ENCODE peak calls at places on chromosome 7, in seven cellular contexts. One of them, this sample, is unnamed.

GRCh38 chr7:32586291-32587221 is 91.3 kb downstream of the AVL9 start:
- DNase-seq in activated naive CD8-positive, alpha-beta T cell treated with anti-CD3 and anti-CD28 coated beads for 36 hours: no peak
- DNase-seq in right lobe of liver: no peak
- DNase-seq in activated T-helper 9 cell treated with anti-CD3 and anti-CD28 coated beads, Interleukin-2, amount 50 U/mL, for 16 hours: no peak
- DNase-seq in stimulated activated CD4-positive, alpha-beta T cell treated with anti-CD3 and anti-CD28 coated beads, Interleukin-15, amount 100 ng/mL, for 24 hours: no peak
- DNase-seq in BJ: peak
- DNase-seq in osteocyte: no peak
- DNase-seq in this sample: peak

GRCh38 chr7:1554332-1555045 is 1.5 kb downstream of the TMEM184A start:
- DNase-seq in osteocyte: no peak
- DNase-seq in activated T-helper 9 cell treated with anti-CD3 and anti-CD28 coated beads, Interleukin-2, amount 50 U/mL, for 16 hours: no peak
- DNase-seq in stimulated activated CD4-positive, alpha-beta T cell treated with anti-CD3 and anti-CD28 coated beads, Interleukin-15, amount 100 ng/mL, for 24 hours: no peak
- DNase-seq in activated naive CD8-positive, alpha-beta T cell treated with anti-CD3 and anti-CD28 coated beads for 36 hours: no peak
- DNase-seq in BJ: no peak
- DNase-seq in right lobe of liver: no peak
- DNase-seq in this sample: no peak

GRCh38 chr7:29381206-29382094 is 182.2 kb upstream of the PRR15 start:
- DNase-seq in activated T-helper 9 cell treated with anti-CD3 and anti-CD28 coated beads, Interleukin-2, amount 50 U/mL, for 16 hours: no peak
- DNase-seq in activated naive CD8-positive, alpha-beta T cell treated with anti-CD3 and anti-CD28 coated beads for 36 hours: no peak
- DNase-seq in stimulated activated CD4-positive, alpha-beta T cell treated with anti-CD3 and anti-CD28 coated beads, Interleukin-15, amount 100 ng/mL, for 24 hours: no peak
- DNase-seq in right lobe of liver: peak
- DNase-seq in BJ: no peak
- DNase-seq in osteocyte: no peak
- DNase-seq in this sample: no peak

GRCh38 chr7:116698930-116699722 is 27.1 kb downstream of the MET start:
- DNase-seq in right lobe of liver: no peak
- DNase-seq in osteocyte: no peak
- DNase-seq in stimulated activated CD4-positive, alpha-beta T cell treated with anti-CD3 and anti-CD28 coated beads, Interleukin-15, amount 100 ng/mL, for 24 hours: no peak
- DNase-seq in BJ: no peak
- DNase-seq in activated naive CD8-positive, alpha-beta T cell treated with anti-CD3 and anti-CD28 coated beads for 36 hours: no peak
- DNase-seq in activated T-helper 9 cell treated with anti-CD3 and anti-CD28 coated beads, Interleukin-2, amount 50 U/mL, for 16 hours: no peak
- DNase-seq in this sample: no peak

GRCh38 chr7:111238891-111239290 is 148.0 kb downstream of the LRRN3 start:
- DNase-seq in activated naive CD8-positive, alpha-beta T cell treated with anti-CD3 and anti-CD28 coated beads for 36 hours: no peak
- DNase-seq in BJ: no peak
- DNase-seq in activated T-helper 9 cell treated with anti-CD3 and anti-CD28 coated beads, Interleukin-2, amount 50 U/mL, for 16 hours: no peak
- DNase-seq in osteocyte: no peak
- DNase-seq in right lobe of liver: no peak
- DNase-seq in stimulated activated CD4-positive, alpha-beta T cell treated with anti-CD3 and anti-CD28 coated beads, Interleukin-15, amount 100 ng/mL, for 24 hours: no peak
- DNase-seq in this sample: no peak

GRCh38 chr7:80552304-80552703 is 40.4 kb upstream of the GNAT3 start:
- DNase-seq in BJ: peak
- DNase-seq in right lobe of liver: no peak
- DNase-seq in activated T-helper 9 cell treated with anti-CD3 and anti-CD28 coated beads, Interleukin-2, amount 50 U/mL, for 16 hours: no peak
- DNase-seq in stimulated activated CD4-positive, alpha-beta T cell treated with anti-CD3 and anti-CD28 coated beads, Interleukin-15, amount 100 ng/mL, for 24 hours: no peak
- DNase-seq in activated naive CD8-positive, alpha-beta T cell treated with anti-CD3 and anti-CD28 coated beads for 36 hours: no peak
- DNase-seq in osteocyte: no peak
- DNase-seq in this sample: no peak

GRCh38 chr7:123241809-123242208 is 42.0 kb upstream of the SLC13A1 start:
- DNase-seq in stimulated activated CD4-positive, alpha-beta T cell treated with anti-CD3 and anti-CD28 coated beads, Interleukin-15, amount 100 ng/mL, for 24 hours: no peak
- DNase-seq in activated naive CD8-positive, alpha-beta T cell treated with anti-CD3 and anti-CD28 coated beads for 36 hours: no peak
- DNase-seq in right lobe of liver: no peak
- DNase-seq in osteocyte: no peak
- DNase-seq in BJ: no peak
- DNase-seq in activated T-helper 9 cell treated with anti-CD3 and anti-CD28 coated beads, Interleukin-2, amount 50 U/mL, for 16 hours: no peak
- DNase-seq in this sample: no peak

GRCh38 chr7:131530137-131530536 is 26.3 kb downstream of the PODXL start:
- DNase-seq in osteocyte: no peak
- DNase-seq in activated T-helper 9 cell treated with anti-CD3 and anti-CD28 coated beads, Interleukin-2, amount 50 U/mL, for 16 hours: no peak
- DNase-seq in right lobe of liver: no peak
- DNase-seq in BJ: no peak
- DNase-seq in stimulated activated CD4-positive, alpha-beta T cell treated with anti-CD3 and anti-CD28 coated beads, Interleukin-15, amount 100 ng/mL, for 24 hours: no peak
- DNase-seq in activated naive CD8-positive, alpha-beta T cell treated with anti-CD3 and anti-CD28 coated beads for 36 hours: no peak
- DNase-seq in this sample: no peak

GRCh38 chr7:132614428-132615076 is 38.3 kb upstream of the PLXNA4 start:
- DNase-seq in BJ: no peak
- DNase-seq in right lobe of liver: no peak
- DNase-seq in osteocyte: no peak
- DNase-seq in stimulated activated CD4-positive, alpha-beta T cell treated with anti-CD3 and anti-CD28 coated beads, Interleukin-15, amount 100 ng/mL, for 24 hours: no peak
- DNase-seq in activated naive CD8-positive, alpha-beta T cell treated with anti-CD3 and anti-CD28 coated beads for 36 hours: no peak
- DNase-seq in activated T-helper 9 cell treated with anti-CD3 and anti-CD28 coated beads, Interleukin-2, amount 50 U/mL, for 16 hours: no peak
- DNase-seq in this sample: peak

GRCh38 chr7:83502636-83503035 is 146.3 kb downstream of the SEMA3E start:
- DNase-seq in right lobe of liver: no peak
- DNase-seq in BJ: no peak
- DNase-seq in osteocyte: no peak
- DNase-seq in activated T-helper 9 cell treated with anti-CD3 and anti-CD28 coated beads, Interleukin-2, amount 50 U/mL, for 16 hours: no peak
- DNase-seq in stimulated activated CD4-positive, alpha-beta T cell treated with anti-CD3 and anti-CD28 coated beads, Interleukin-15, amount 100 ng/mL, for 24 hours: no peak
- DNase-seq in activated naive CD8-positive, alpha-beta T cell treated with anti-CD3 and anti-CD28 coated beads for 36 hours: no peak
- DNase-seq in this sample: no peak

GRCh38 chr7:147279516-147279915 is 1162.9 kb downstream of the CNTNAP2 start:
- DNase-seq in BJ: no peak
- DNase-seq in activated naive CD8-positive, alpha-beta T cell treated with anti-CD3 and anti-CD28 coated beads for 36 hours: no peak
- DNase-seq in osteocyte: no peak
- DNase-seq in stimulated activated CD4-positive, alpha-beta T cell treated with anti-CD3 and anti-CD28 coated beads, Interleukin-15, amount 100 ng/mL, for 24 hours: no peak
- DNase-seq in activated T-helper 9 cell treated with anti-CD3 and anti-CD28 coated beads, Interleukin-2, amount 50 U/mL, for 16 hours: no peak
- DNase-seq in right lobe of liver: no peak
- DNase-seq in this sample: no peak

GRCh38 chr7:78970440-78970916 is 483.0 kb downstream of the MAGI2 start:
- DNase-seq in right lobe of liver: no peak
- DNase-seq in osteocyte: no peak
- DNase-seq in stimulated activated CD4-positive, alpha-beta T cell treated with anti-CD3 and anti-CD28 coated beads, Interleukin-15, amount 100 ng/mL, for 24 hours: no peak
- DNase-seq in activated T-helper 9 cell treated with anti-CD3 and anti-CD28 coated beads, Interleukin-2, amount 50 U/mL, for 16 hours: no peak
- DNase-seq in activated naive CD8-positive, alpha-beta T cell treated with anti-CD3 and anti-CD28 coated beads for 36 hours: no peak
- DNase-seq in BJ: peak
- DNase-seq in this sample: no peak

GRCh38 chr7:55409474-55410225 is 44.5 kb downstream of the LANCL2 start:
- DNase-seq in stimulated activated CD4-positive, alpha-beta T cell treated with anti-CD3 and anti-CD28 coated beads, Interleukin-15, amount 100 ng/mL, for 24 hours: no peak
- DNase-seq in activated T-helper 9 cell treated with anti-CD3 and anti-CD28 coated beads, Interleukin-2, amount 50 U/mL, for 16 hours: no peak
- DNase-seq in BJ: no peak
- DNase-seq in right lobe of liver: no peak
- DNase-seq in activated naive CD8-positive, alpha-beta T cell treated with anti-CD3 and anti-CD28 coated beads for 36 hours: no peak
- DNase-seq in osteocyte: no peak
- DNase-seq in this sample: no peak

GRCh38 chr7:30845426-30846135 is 66.1 kb upstream of the AQP1 start:
- DNase-seq in stimulated activated CD4-positive, alpha-beta T cell treated with anti-CD3 and anti-CD28 coated beads, Interleukin-15, amount 100 ng/mL, for 24 hours: no peak
- DNase-seq in activated naive CD8-positive, alpha-beta T cell treated with anti-CD3 and anti-CD28 coated beads for 36 hours: no peak
- DNase-seq in BJ: no peak
- DNase-seq in osteocyte: no peak
- DNase-seq in activated T-helper 9 cell treated with anti-CD3 and anti-CD28 coated beads, Interleukin-2, amount 50 U/mL, for 16 hours: no peak
- DNase-seq in right lobe of liver: no peak
- DNase-seq in this sample: peak

GRCh38 chr7:143210541-143210940 is 11.3 kb upstream of the TAS2R40 start:
- DNase-seq in activated T-helper 9 cell treated with anti-CD3 and anti-CD28 coated beads, Interleukin-2, amount 50 U/mL, for 16 hours: no peak
- DNase-seq in osteocyte: no peak
- DNase-seq in activated naive CD8-positive, alpha-beta T cell treated with anti-CD3 and anti-CD28 coated beads for 36 hours: no peak
- DNase-seq in stimulated activated CD4-positive, alpha-beta T cell treated with anti-CD3 and anti-CD28 coated beads, Interleukin-15, amount 100 ng/mL, for 24 hours: no peak
- DNase-seq in BJ: no peak
- DNase-seq in right lobe of liver: no peak
- DNase-seq in this sample: no peak

GRCh38 chr7:134885967-134886352 is 100.3 kb upstream of the AGBL3 start:
- DNase-seq in BJ: peak
- DNase-seq in right lobe of liver: no peak
- DNase-seq in activated T-helper 9 cell treated with anti-CD3 and anti-CD28 coated beads, Interleukin-2, amount 50 U/mL, for 16 hours: no peak
- DNase-seq in stimulated activated CD4-positive, alpha-beta T cell treated with anti-CD3 and anti-CD28 coated beads, Interleukin-15, amount 100 ng/mL, for 24 hours: no peak
- DNase-seq in activated naive CD8-positive, alpha-beta T cell treated with anti-CD3 and anti-CD28 coated beads for 36 hours: no peak
- DNase-seq in osteocyte: no peak
- DNase-seq in this sample: no peak

GRCh38 chr7:12949060-12950045 is 261.9 kb downstream of the ARL4A start:
- DNase-seq in stimulated activated CD4-positive, alpha-beta T cell treated with anti-CD3 and anti-CD28 coated beads, Interleukin-15, amount 100 ng/mL, for 24 hours: no peak
- DNase-seq in right lobe of liver: no peak
- DNase-seq in osteocyte: no peak
- DNase-seq in activated T-helper 9 cell treated with anti-CD3 and anti-CD28 coated beads, Interleukin-2, amount 50 U/mL, for 16 hours: no peak
- DNase-seq in BJ: no peak
- DNase-seq in activated naive CD8-positive, alpha-beta T cell treated with anti-CD3 and anti-CD28 coated beads for 36 hours: no peak
- DNase-seq in this sample: no peak

GRCh38 chr7:33762153-33762902 is 143.0 kb upstream of the BMPER start:
- DNase-seq in stimulated activated CD4-positive, alpha-beta T cell treated with anti-CD3 and anti-CD28 coated beads, Interleukin-15, amount 100 ng/mL, for 24 hours: no peak
- DNase-seq in BJ: no peak
- DNase-seq in activated naive CD8-positive, alpha-beta T cell treated with anti-CD3 and anti-CD28 coated beads for 36 hours: no peak
- DNase-seq in activated T-helper 9 cell treated with anti-CD3 and anti-CD28 coated beads, Interleukin-2, amount 50 U/mL, for 16 hours: no peak
- DNase-seq in right lobe of liver: no peak
- DNase-seq in osteocyte: no peak
- DNase-seq in this sample: no peak

GRCh38 chr7:36686499-36686898 is 37.8 kb downstream of the AOAH start:
- DNase-seq in osteocyte: no peak
- DNase-seq in BJ: no peak
- DNase-seq in activated T-helper 9 cell treated with anti-CD3 and anti-CD28 coated beads, Interleukin-2, amount 50 U/mL, for 16 hours: peak
- DNase-seq in stimulated activated CD4-positive, alpha-beta T cell treated with anti-CD3 and anti-CD28 coated beads, Interleukin-15, amount 100 ng/mL, for 24 hours: peak
- DNase-seq in right lobe of liver: no peak
- DNase-seq in activated naive CD8-positive, alpha-beta T cell treated with anti-CD3 and anti-CD28 coated beads for 36 hours: peak
- DNase-seq in this sample: no peak

GRCh38 chr7:116293139-116293538 is 82.8 kb downstream of the TES start:
- DNase-seq in right lobe of liver: no peak
- DNase-seq in stimulated activated CD4-positive, alpha-beta T cell treated with anti-CD3 and anti-CD28 coated beads, Interleukin-15, amount 100 ng/mL, for 24 hours: no peak
- DNase-seq in BJ: no peak
- DNase-seq in osteocyte: no peak
- DNase-seq in activated T-helper 9 cell treated with anti-CD3 and anti-CD28 coated beads, Interleukin-2, amount 50 U/mL, for 16 hours: no peak
- DNase-seq in activated naive CD8-positive, alpha-beta T cell treated with anti-CD3 and anti-CD28 coated beads for 36 hours: no peak
- DNase-seq in this sample: no peak

GRCh38 chr7:10767771-10768170 is 205.9 kb upstream of the PHF14 start:
- DNase-seq in osteocyte: no peak
- DNase-seq in BJ: no peak
- DNase-seq in activated naive CD8-positive, alpha-beta T cell treated with anti-CD3 and anti-CD28 coated beads for 36 hours: no peak
- DNase-seq in stimulated activated CD4-positive, alpha-beta T cell treated with anti-CD3 and anti-CD28 coated beads, Interleukin-15, amount 100 ng/mL, for 24 hours: no peak
- DNase-seq in right lobe of liver: no peak
- DNase-seq in activated T-helper 9 cell treated with anti-CD3 and anti-CD28 coated beads, Interleukin-2, amount 50 U/mL, for 16 hours: no peak
- DNase-seq in this sample: no peak

GRCh38 chr7:99096124-99096887 is 47.6 kb downstream of the SMURF1 start:
- DNase-seq in stimulated activated CD4-positive, alpha-beta T cell treated with anti-CD3 and anti-CD28 coated beads, Interleukin-15, amount 100 ng/mL, for 24 hours: no peak
- DNase-seq in BJ: no peak
- DNase-seq in osteocyte: no peak
- DNase-seq in activated T-helper 9 cell treated with anti-CD3 and anti-CD28 coated beads, Interleukin-2, amount 50 U/mL, for 16 hours: no peak
- DNase-seq in right lobe of liver: peak
- DNase-seq in activated naive CD8-positive, alpha-beta T cell treated with anti-CD3 and anti-CD28 coated beads for 36 hours: no peak
- DNase-seq in this sample: no peak

GRCh38 chr7:76060842-76061241 is 12.9 kb downstream of the MDH2 start:
- DNase-seq in activated T-helper 9 cell treated with anti-CD3 and anti-CD28 coated beads, Interleukin-2, amount 50 U/mL, for 16 hours: no peak
- DNase-seq in osteocyte: no peak
- DNase-seq in activated naive CD8-positive, alpha-beta T cell treated with anti-CD3 and anti-CD28 coated beads for 36 hours: no peak
- DNase-seq in BJ: no peak
- DNase-seq in stimulated activated CD4-positive, alpha-beta T cell treated with anti-CD3 and anti-CD28 coated beads, Interleukin-15, amount 100 ng/mL, for 24 hours: no peak
- DNase-seq in right lobe of liver: peak
- DNase-seq in this sample: peak

This sample was measured in heart right ventricle.